ENCODE peak calls at places on chromosomes 1 and 21, in four cellular contexts. L is GM10248, A is neural crest cell, T is nephron progenitor cell. P is an unnamed sample.

GRCh38 chr1:16109571-16109970 is 36.1 kb upstream of the FAM131C start:
- DNase-seq in L (no peak), A (no peak), T (no peak), P (no peak)

GRCh38 chr21:34908424-34909055 is 140.6 kb downstream of the RUNX1 start:
- DNase-seq in L (no peak), A (no peak), T (no peak), P (no peak)

GRCh38 chr1:206754011-206754410 is 16.6 kb upstream of the IL19 start:
- DNase-seq in L (no peak), A (no peak), T (no peak), P (no peak)

GRCh38 chr1:196951711-196952394 is 8.3 kb downstream of the CFHR2 start:
- DNase-seq in L (peak), A (no peak), T (no peak), P (no peak)

GRCh38 chr1:74317663-74318062 is 82.5 kb downstream of the TNNI3K start:
- DNase-seq in L (no peak), A (no peak), T (no peak), P (no peak)

GRCh38 chr1:13662498-13662897 is 37.5 kb upstream of the PRDM2 start:
- DNase-seq in L (no peak), A (no peak), T (no peak), P (no peak)

GRCh38 chr1:110918016-110918415 is 45.1 kb downstream of the CD53 start:
- DNase-seq in L (no peak), A (no peak), T (no peak), P (no peak)

GRCh38 chr1:966135-966602 is at the start of gene PLEKHN1:
- DNase-seq in L (peak), A (no peak), T (no peak), P (peak)

GRCh38 chr1:43056460-43056859 is 97.8 kb upstream of the SLC2A1 start:
- DNase-seq in L (no peak), A (no peak), T (no peak), P (no peak)

GRCh38 chr1:226736001-226736907 is 2.8 kb downstream of the ITPKB start:
- DNase-seq in L (no peak), A (no peak), T (no peak), P (no peak)

GRCh38 chr1:92277105-92277504 is 21.7 kb downstream of the GLMN start:
- DNase-seq in L (no peak), A (no peak), T (no peak), P (no peak)

GRCh38 chr1:15035236-15035635 is 118.3 kb upstream of the TMEM51 start:
- DNase-seq in L (no peak), A (no peak), T (no peak), P (no peak)

GRCh38 chr1:229553621-229554120 is 4.8 kb downstream of the ABCB10 start:
- DNase-seq in L (no peak), A (no peak), T (no peak), P (no peak)

GRCh38 chr1:182095946-182096345 is 34.4 kb upstream of the ZNF648 start:
- DNase-seq in L (no peak), A (no peak), T (no peak), P (no peak)

GRCh38 chr1:78797108-78797781 is 147.6 kb downstream of the IFI44 start:
- DNase-seq in L (no peak), A (no peak), T (no peak), P (no peak)

GRCh38 chr1:27006683-27007082 is 6.0 kb downstream of the TENT5B start:
- DNase-seq in L (no peak), A (no peak), T (no peak), P (no peak)

GRCh38 chr1:5993553-5994510 is 1.6 kb upstream of the NPHP4 start:
- DNase-seq in L (no peak), A (no peak), T (no peak), P (no peak)

GRCh38 chr1:35111106-35111505 is 31.9 kb downstream of the ZMYM1 start:
- DNase-seq in L (no peak), A (no peak), T (no peak), P (no peak)

GRCh38 chr1:145964328-145965118 is at the start of the genes ANKRD34A and POLR3GL:
- DNase-seq in L (peak), A (peak), T (peak), P (peak)

GRCh38 chr21:46114963-46115362 is 17.1 kb downstream of the COL6A2 start:
- DNase-seq in L (no peak), A (no peak), T (no peak), P (peak)

GRCh38 chr1:222026280-222026679 is 284.4 kb upstream of the DUSP10 start:
- DNase-seq in L (no peak), A (no peak), T (no peak), P (no peak)

GRCh38 chr1:88327391-88328267 is 356.4 kb upstream of the PKN2 start:
- DNase-seq in L (no peak), A (no peak), T (no peak), P (no peak)

GRCh38 chr1:22662318-22662717 is 9.3 kb downstream of the C1QB start:
- DNase-seq in L (no peak), A (no peak), T (no peak), P (no peak)

GRCh38 chr1:54246097-54246721 is 46.2 kb downstream of the MRPL37 start:
- DNase-seq in L (no peak), A (no peak), T (no peak), P (no peak)

GRCh38 chr1:33298623-33299277 is 22.1 kb downstream of the A3GALT2 start:
- DNase-seq in L (peak), A (peak), T (peak), P (peak)

GRCh38 chr1:156708245-156708661 is 2.9 kb upstream of the CRABP2 start:
- DNase-seq in L (no peak), A (no peak), T (no peak), P (no peak)

GRCh38 chr1:11771481-11772043 is 9.6 kb downstream of the C1orf167 start:
- DNase-seq in L (no peak), A (no peak), T (no peak), P (no peak)

GRCh38 chr1:244347942-244348341 is 103.8 kb downstream of the ADSS2 start:
- DNase-seq in L (no peak), A (no peak), T (no peak), P (no peak)

GRCh38 chr1:195195423-195196057 is 1412.7 kb downstream of the KCNT2 start:
- DNase-seq in L (peak), A (no peak), T (no peak), P (no peak)

GRCh38 chr1:113849072-113849471 is 22.4 kb downstream of the PTPN22 start:
- DNase-seq in L (no peak), A (no peak), T (no peak), P (no peak)

GRCh38 chr1:234844479-234845031 is 234.6 kb upstream of the IRF2BP2 start:
- DNase-seq in L (no peak), A (no peak), T (no peak), P (no peak)

GRCh38 chr1:236997361-236997760 is 6.9 kb downstream of the MT1HL1 start:
- DNase-seq in L (no peak), A (no peak), T (no peak), P (no peak)

GRCh38 chr21:45535341-45536081 is 6.7 kb downstream of the SLC19A1 start:
- DNase-seq in L (no peak), A (no peak), T (no peak), P (no peak)

GRCh38 chr1:61241411-61241838 is 159.1 kb downstream of the NFIA start:
- DNase-seq in L (no peak), A (no peak), T (no peak), P (no peak)
- TF ChIP-seq CTCF in L (no peak), A (no peak), T (no peak), P (no peak)

GRCh38 chr21:24188511-24188910 is 1418.8 kb downstream of the MRPL39 start:
- DNase-seq in L (no peak), A (no peak), T (no peak), P (no peak)
- TF ChIP-seq CTCF in L (no peak), A (no peak), T (no peak), P (no peak)

GRCh38 chr21:44461438-44462089 is 6.3 kb downstream of the LRRC3 start:
- DNase-seq in L (no peak), A (no peak), T (no peak), P (no peak)
- TF ChIP-seq CTCF in L (no peak), A (peak), T (peak), P (no peak)

DNA sequence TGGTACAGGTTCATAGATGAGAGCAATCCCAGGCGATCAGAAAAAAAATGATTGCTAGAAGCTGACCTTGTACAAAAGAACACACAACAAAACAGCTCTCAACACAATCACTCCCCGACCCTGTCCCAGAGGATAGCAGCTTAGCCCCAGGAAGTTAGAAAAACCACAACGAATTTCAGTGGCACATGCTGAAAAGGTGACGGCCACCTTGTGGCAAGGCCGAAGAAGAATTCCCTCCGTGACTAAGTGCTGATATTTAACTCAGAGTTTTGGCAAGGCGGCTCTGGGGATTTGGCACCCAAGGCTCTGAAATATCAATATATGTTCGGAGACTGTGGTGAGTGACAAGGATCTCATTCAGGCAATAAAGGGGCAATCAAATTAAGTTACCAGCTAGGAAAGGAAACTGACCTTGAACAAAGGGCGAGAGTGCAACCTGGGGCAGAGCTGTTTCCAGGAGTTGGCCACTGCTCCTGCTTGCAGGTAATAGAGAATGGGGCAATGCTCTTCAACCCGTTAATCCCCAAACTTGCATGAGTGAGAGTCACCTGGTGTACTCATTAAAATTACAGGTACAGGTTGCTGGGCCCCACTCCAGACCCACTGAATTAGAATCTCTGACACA is 96.2 kb downstream of the BEND5 start:
- DNase-seq in L (no peak), A (no peak), T (no peak), P (no peak)
- TF ChIP-seq CTCF in L (no peak), A (peak), T (no peak), P (no peak)

GRCh38 chr1:71587961-71588360 is 507.1 kb upstream of the ZRANB2 start:
- DNase-seq in L (no peak), A (no peak), T (no peak), P (no peak)

GRCh38 chr1:71589005-71589404 is 508.2 kb upstream of the ZRANB2 start:
- DNase-seq in L (no peak), A (no peak), T (no peak), P (no peak)

GRCh38 chr1:71592646-71593274 is 511.9 kb upstream of the ZRANB2 start:
- DNase-seq in L (no peak), A (no peak), T (no peak), P (no peak)

GRCh38 chr1:71593523-71593922 is 512.7 kb upstream of the ZRANB2 start:
- DNase-seq in L (no peak), A (no peak), T (no peak), P (no peak)
- TF ChIP-seq CTCF in L (no peak), A (peak), T (no peak), P (no peak)

DNA sequence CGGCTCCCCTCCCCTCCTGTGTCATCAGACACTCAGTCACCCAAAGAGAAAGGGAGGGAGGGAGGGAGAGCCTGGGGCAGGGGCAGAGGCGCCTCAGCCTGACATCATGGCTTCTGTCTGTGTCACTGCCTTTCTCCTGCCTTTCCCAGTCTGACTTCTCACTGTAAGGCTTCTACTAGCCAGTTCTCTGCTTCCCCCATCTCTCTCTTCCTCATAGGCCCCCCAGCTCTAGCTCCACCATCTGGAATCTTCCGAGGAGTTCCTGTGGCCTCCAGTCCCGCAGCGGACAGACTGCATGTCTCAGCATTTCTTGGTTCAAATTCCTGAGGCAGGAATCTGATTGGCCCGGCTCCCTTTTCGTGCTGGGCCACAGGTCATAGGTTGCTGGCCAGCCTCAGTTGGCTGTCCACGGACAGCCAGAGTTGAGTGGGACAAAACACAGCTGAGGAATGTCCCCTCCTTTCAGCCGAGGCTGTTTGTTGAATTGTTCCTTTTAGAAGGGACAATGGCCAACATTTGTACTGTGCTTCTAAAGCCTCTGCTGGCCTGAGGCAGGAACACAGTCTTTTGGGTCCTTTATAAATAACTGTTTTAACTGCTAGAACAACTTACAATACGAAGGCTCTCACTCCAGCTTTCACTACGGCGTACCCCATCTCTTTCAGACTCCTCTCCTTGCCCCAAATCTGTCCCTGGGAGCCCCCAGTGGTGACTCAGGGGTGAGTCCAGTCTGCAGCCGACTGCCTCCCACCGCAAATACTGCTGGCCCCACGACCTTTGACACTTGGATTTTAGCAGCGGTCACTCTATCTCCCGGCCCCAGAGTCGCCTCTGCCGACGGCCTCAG is 18.8 kb upstream of the KANK4 start:
- DNase-seq in L (no peak), A (peak), T (peak), P (no peak)
- TF ChIP-seq CTCF in L (no peak), A (no peak), T (no peak), P (no peak)

GRCh38 chr1:8651236-8651890 is 166.1 kb downstream of the RERE start:
- DNase-seq in L (no peak), A (no peak), T (no peak), P (no peak)

GRCh38 chr1:8649875-8650274 is 167.6 kb downstream of the RERE start:
- DNase-seq in L (no peak), A (no peak), T (no peak), P (no peak)

GRCh38 chr1:8651962-8652361 is 165.5 kb downstream of the RERE start:
- DNase-seq in L (no peak), A (no peak), T (no peak), P (no peak)

GRCh38 chr1:8652607-8653046 is 164.8 kb downstream of the RERE start:
- DNase-seq in L (no peak), A (no peak), T (no peak), P (no peak)

DNA sequence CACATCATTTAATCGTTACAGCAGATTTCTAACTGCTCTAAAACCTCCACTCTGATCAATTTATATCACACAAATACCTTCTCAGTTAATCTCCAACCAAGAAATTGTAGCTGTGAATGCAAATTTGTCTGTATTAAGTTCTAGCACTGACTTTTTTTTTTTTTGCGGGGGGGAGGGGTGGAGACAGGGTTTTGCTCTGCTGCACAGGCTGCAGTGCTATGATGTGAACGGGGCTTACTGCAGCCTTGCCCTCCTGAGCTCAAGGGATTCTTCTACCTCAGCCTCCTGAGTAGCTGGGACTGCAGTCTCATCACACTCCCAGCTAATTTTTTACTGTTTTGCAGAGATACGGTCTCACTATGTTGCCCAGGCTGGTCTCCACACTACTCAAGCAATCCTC is 163.6 kb downstream of the RERE start:
- DNase-seq in L (no peak), A (no peak), T (no peak), P (no peak)
- TF ChIP-seq CTCF in L (no peak), A (no peak), T (no peak), P (no peak)

P was measured in activated B cell treated with CpG ODN at 0.5 μM for 24 hours.